ENCODE peak calls at places on chromosomes 3 and 15, in eight cellular contexts. One of them, this sample, is unnamed.

GRCh38 chr3:177569823-177570657 is 372.8 kb upstream of the TBL1XR1 start:
- DNase-seq in H9: no peak
- DNase-seq in body of pancreas: no peak
- DNase-seq in epithelial cell of esophagus: peak; percentile 88
- DNase-seq in brain microvascular endothelial cell: no peak
- DNase-seq in omental fat pad: no peak
- DNase-seq in WERI-Rb-1: no peak
- DNase-seq in mesothelial cell of epicardium: no peak
- DNase-seq in this sample: no peak

GRCh38 chr3:157542711-157543485 is 39.7 kb upstream of the VEPH1 start:
- DNase-seq in H9: peak; percentile 82
- DNase-seq in body of pancreas: peak; percentile 88
- DNase-seq in epithelial cell of esophagus: peak; percentile 50
- DNase-seq in brain microvascular endothelial cell: peak; percentile 55
- DNase-seq in omental fat pad: no peak
- DNase-seq in WERI-Rb-1: peak; percentile 58
- DNase-seq in mesothelial cell of epicardium: peak; percentile 20
- DNase-seq in this sample: peak; percentile 66

GRCh38 chr3:36777424-36778218 is 13.3 kb upstream of the DCLK3 start:
- DNase-seq in H9: no peak
- DNase-seq in body of pancreas: no peak
- DNase-seq in epithelial cell of esophagus: no peak
- DNase-seq in brain microvascular endothelial cell: no peak
- DNase-seq in omental fat pad: no peak
- DNase-seq in WERI-Rb-1: no peak
- DNase-seq in mesothelial cell of epicardium: no peak
- DNase-seq in this sample: no peak

GRCh38 chr15:70379134-70379533 is 281.4 kb upstream of the TLE3 start:
- DNase-seq in H9: peak; percentile 15
- DNase-seq in body of pancreas: no peak
- DNase-seq in epithelial cell of esophagus: no peak
- DNase-seq in brain microvascular endothelial cell: no peak
- DNase-seq in omental fat pad: no peak
- DNase-seq in WERI-Rb-1: no peak
- DNase-seq in mesothelial cell of epicardium: no peak
- DNase-seq in this sample: no peak

GRCh38 chr15:73567022-73567421 is 66.2 kb downstream of the NPTN start:
- DNase-seq in H9: no peak
- DNase-seq in body of pancreas: no peak
- DNase-seq in epithelial cell of esophagus: no peak
- DNase-seq in brain microvascular endothelial cell: no peak
- DNase-seq in omental fat pad: no peak
- DNase-seq in WERI-Rb-1: no peak
- DNase-seq in mesothelial cell of epicardium: no peak
- DNase-seq in this sample: no peak

GRCh38 chr15:31265871-31266711 is 60.5 kb upstream of the KLF13 start:
- DNase-seq in H9: peak; percentile 31
- DNase-seq in body of pancreas: no peak
- DNase-seq in epithelial cell of esophagus: no peak
- DNase-seq in brain microvascular endothelial cell: no peak
- DNase-seq in omental fat pad: peak; percentile 20
- DNase-seq in WERI-Rb-1: peak; percentile 89
- DNase-seq in mesothelial cell of epicardium: no peak
- DNase-seq in this sample: no peak

GRCh38 chr3:139238281-139239030 is 105.4 kb upstream of the MRPS22 start:
- DNase-seq in H9: no peak
- DNase-seq in body of pancreas: no peak
- DNase-seq in epithelial cell of esophagus: no peak
- DNase-seq in brain microvascular endothelial cell: no peak
- DNase-seq in omental fat pad: no peak
- DNase-seq in WERI-Rb-1: no peak
- DNase-seq in mesothelial cell of epicardium: no peak
- DNase-seq in this sample: no peak

GRCh38 chr3:119405315-119405714 is 58.1 kb downstream of the TMEM39A start:
- DNase-seq in H9: no peak
- DNase-seq in body of pancreas: no peak
- DNase-seq in epithelial cell of esophagus: no peak
- DNase-seq in brain microvascular endothelial cell: no peak
- DNase-seq in omental fat pad: no peak
- DNase-seq in WERI-Rb-1: no peak
- DNase-seq in mesothelial cell of epicardium: no peak
- DNase-seq in this sample: no peak

GRCh38 chr3:179376474-179376873 is 29.0 kb downstream of the MFN1 start:
- DNase-seq in H9: no peak
- DNase-seq in body of pancreas: no peak
- DNase-seq in epithelial cell of esophagus: no peak
- DNase-seq in brain microvascular endothelial cell: no peak
- DNase-seq in omental fat pad: no peak
- DNase-seq in WERI-Rb-1: no peak
- DNase-seq in mesothelial cell of epicardium: no peak
- DNase-seq in this sample: no peak

GRCh38 chr3:99966657-99967420 is 147.5 kb downstream of the FILIP1L start:
- DNase-seq in H9: no peak
- DNase-seq in body of pancreas: no peak
- DNase-seq in epithelial cell of esophagus: no peak
- DNase-seq in brain microvascular endothelial cell: no peak
- DNase-seq in omental fat pad: no peak
- DNase-seq in WERI-Rb-1: no peak
- DNase-seq in mesothelial cell of epicardium: no peak
- DNase-seq in this sample: no peak

GRCh38 chr3:192188218-192188835 is 539.0 kb downstream of the FGF12 start:
- DNase-seq in H9: peak; percentile 66
- DNase-seq in body of pancreas: peak; percentile 68
- DNase-seq in epithelial cell of esophagus: peak; percentile 65
- DNase-seq in brain microvascular endothelial cell: peak; percentile 15
- DNase-seq in omental fat pad: peak; percentile 30
- DNase-seq in WERI-Rb-1: peak; percentile 60
- DNase-seq in mesothelial cell of epicardium: peak; percentile 33
- DNase-seq in this sample: peak; percentile 78

GRCh38 chr15:63597033-63597790 is at the start of gene FBXL22:
- DNase-seq in H9: peak; percentile 28
- DNase-seq in body of pancreas: peak; percentile 30
- DNase-seq in epithelial cell of esophagus: no peak
- DNase-seq in brain microvascular endothelial cell: no peak
- DNase-seq in omental fat pad: no peak
- DNase-seq in WERI-Rb-1: no peak
- DNase-seq in mesothelial cell of epicardium: no peak
- DNase-seq in this sample: no peak

GRCh38 chr15:99925661-99926461 is 192.6 kb upstream of the LYSMD4 start:
- DNase-seq in H9: peak; percentile 69
- DNase-seq in body of pancreas: peak; percentile 79
- DNase-seq in epithelial cell of esophagus: peak; percentile 65
- DNase-seq in brain microvascular endothelial cell: no peak
- DNase-seq in omental fat pad: no peak
- DNase-seq in WERI-Rb-1: peak; percentile 22
- DNase-seq in mesothelial cell of epicardium: no peak
- DNase-seq in this sample: no peak

GRCh38 chr15:64634576-64635485 is 140.6 kb downstream of the RBPMS2 start:
- DNase-seq in H9: peak; percentile 81
- DNase-seq in body of pancreas: no peak
- DNase-seq in epithelial cell of esophagus: peak; percentile 32
- DNase-seq in brain microvascular endothelial cell: peak; percentile 52
- DNase-seq in omental fat pad: no peak
- DNase-seq in WERI-Rb-1: no peak
- DNase-seq in mesothelial cell of epicardium: no peak
- DNase-seq in this sample: peak; percentile 40

GRCh38 chr3:13600950-13601691 is 52.2 kb downstream of the FBLN2 start:
- DNase-seq in H9: no peak
- DNase-seq in body of pancreas: no peak
- DNase-seq in epithelial cell of esophagus: peak; percentile 99
- DNase-seq in brain microvascular endothelial cell: peak; percentile 83
- DNase-seq in omental fat pad: no peak
- DNase-seq in WERI-Rb-1: peak; percentile 37
- DNase-seq in mesothelial cell of epicardium: no peak
- DNase-seq in this sample: no peak

GRCh38 chr15:70319466-70319865 is 221.7 kb upstream of the TLE3 start:
- DNase-seq in H9: no peak
- DNase-seq in body of pancreas: no peak
- DNase-seq in epithelial cell of esophagus: no peak
- DNase-seq in brain microvascular endothelial cell: no peak
- DNase-seq in omental fat pad: no peak
- DNase-seq in WERI-Rb-1: no peak
- DNase-seq in mesothelial cell of epicardium: no peak
- DNase-seq in this sample: no peak

GRCh38 chr3:183438749-183439148 is 10.3 kb upstream of the MCF2L2 start:
- DNase-seq in H9: no peak
- DNase-seq in body of pancreas: peak; percentile 51
- DNase-seq in epithelial cell of esophagus: no peak
- DNase-seq in brain microvascular endothelial cell: no peak
- DNase-seq in omental fat pad: no peak
- DNase-seq in WERI-Rb-1: no peak
- DNase-seq in mesothelial cell of epicardium: no peak
- DNase-seq in this sample: no peak

GRCh38 chr3:89098964-89099585 is 8.3 kb upstream of the EPHA3 start:
- DNase-seq in H9: peak; percentile 64
- DNase-seq in body of pancreas: peak; percentile 48
- DNase-seq in epithelial cell of esophagus: peak; percentile 68
- DNase-seq in brain microvascular endothelial cell: peak; percentile 51
- DNase-seq in omental fat pad: no peak
- DNase-seq in WERI-Rb-1: peak; percentile 49
- DNase-seq in mesothelial cell of epicardium: no peak
- DNase-seq in this sample: peak; percentile 65

GRCh38 chr3:161644871-161645636 is 148.4 kb downstream of the OTOL1 start:
- DNase-seq in H9: no peak
- DNase-seq in body of pancreas: no peak
- DNase-seq in epithelial cell of esophagus: no peak
- DNase-seq in brain microvascular endothelial cell: no peak
- DNase-seq in omental fat pad: no peak
- DNase-seq in WERI-Rb-1: no peak
- DNase-seq in mesothelial cell of epicardium: no peak
- DNase-seq in this sample: no peak

GRCh38 chr15:31552482-31553099 is 226.0 kb downstream of the KLF13 start:
- DNase-seq in H9: no peak
- DNase-seq in body of pancreas: no peak
- DNase-seq in epithelial cell of esophagus: no peak
- DNase-seq in brain microvascular endothelial cell: no peak
- DNase-seq in omental fat pad: no peak
- DNase-seq in WERI-Rb-1: no peak
- DNase-seq in mesothelial cell of epicardium: no peak
- DNase-seq in this sample: no peak

GRCh38 chr15:52318729-52319500 is 23.3 kb upstream of the MYO5C start:
- DNase-seq in H9: no peak
- DNase-seq in body of pancreas: peak; percentile 64
- DNase-seq in epithelial cell of esophagus: peak; percentile 73
- DNase-seq in brain microvascular endothelial cell: no peak
- DNase-seq in omental fat pad: no peak
- DNase-seq in WERI-Rb-1: no peak
- DNase-seq in mesothelial cell of epicardium: no peak
- DNase-seq in this sample: no peak

GRCh38 chr3:43765417-43766030 is 74.8 kb downstream of the ABHD5 start:
- DNase-seq in H9: no peak
- DNase-seq in body of pancreas: no peak
- DNase-seq in epithelial cell of esophagus: peak; percentile 57
- DNase-seq in brain microvascular endothelial cell: no peak
- DNase-seq in omental fat pad: no peak
- DNase-seq in WERI-Rb-1: no peak
- DNase-seq in mesothelial cell of epicardium: no peak
- DNase-seq in this sample: no peak

GRCh38 chr3:42031808-42032475 is 59.2 kb upstream of the TRAK1 start:
- DNase-seq in H9: no peak
- DNase-seq in body of pancreas: no peak
- DNase-seq in epithelial cell of esophagus: no peak
- DNase-seq in brain microvascular endothelial cell: no peak
- DNase-seq in omental fat pad: no peak
- DNase-seq in WERI-Rb-1: peak; percentile 67
- DNase-seq in mesothelial cell of epicardium: no peak
- DNase-seq in this sample: no peak
- TF ChIP-seq CTCF in H9: no peak
- TF ChIP-seq CTCF in body of pancreas: no peak
- TF ChIP-seq CTCF in epithelial cell of esophagus: no peak
- TF ChIP-seq CTCF in brain microvascular endothelial cell: no peak
- TF ChIP-seq CTCF in omental fat pad: no peak
- TF ChIP-seq CTCF in WERI-Rb-1: no peak
- TF ChIP-seq CTCF in mesothelial cell of epicardium: no peak
- TF ChIP-seq CTCF in this sample: no peak

GRCh38 chr15:79078003-79078402 is 12.6 kb downstream of the RASGRF1 start:
- DNase-seq in H9: no peak
- DNase-seq in body of pancreas: no peak
- DNase-seq in epithelial cell of esophagus: no peak
- DNase-seq in brain microvascular endothelial cell: no peak
- DNase-seq in omental fat pad: no peak
- DNase-seq in WERI-Rb-1: no peak
- DNase-seq in mesothelial cell of epicardium: no peak
- DNase-seq in this sample: no peak
- TF ChIP-seq CTCF in H9: no peak
- TF ChIP-seq CTCF in body of pancreas: no peak
- TF ChIP-seq CTCF in epithelial cell of esophagus: no peak
- TF ChIP-seq CTCF in brain microvascular endothelial cell: no peak
- TF ChIP-seq CTCF in omental fat pad: no peak
- TF ChIP-seq CTCF in WERI-Rb-1: no peak
- TF ChIP-seq CTCF in mesothelial cell of epicardium: no peak
- TF ChIP-seq CTCF in this sample: no peak

DNA sequence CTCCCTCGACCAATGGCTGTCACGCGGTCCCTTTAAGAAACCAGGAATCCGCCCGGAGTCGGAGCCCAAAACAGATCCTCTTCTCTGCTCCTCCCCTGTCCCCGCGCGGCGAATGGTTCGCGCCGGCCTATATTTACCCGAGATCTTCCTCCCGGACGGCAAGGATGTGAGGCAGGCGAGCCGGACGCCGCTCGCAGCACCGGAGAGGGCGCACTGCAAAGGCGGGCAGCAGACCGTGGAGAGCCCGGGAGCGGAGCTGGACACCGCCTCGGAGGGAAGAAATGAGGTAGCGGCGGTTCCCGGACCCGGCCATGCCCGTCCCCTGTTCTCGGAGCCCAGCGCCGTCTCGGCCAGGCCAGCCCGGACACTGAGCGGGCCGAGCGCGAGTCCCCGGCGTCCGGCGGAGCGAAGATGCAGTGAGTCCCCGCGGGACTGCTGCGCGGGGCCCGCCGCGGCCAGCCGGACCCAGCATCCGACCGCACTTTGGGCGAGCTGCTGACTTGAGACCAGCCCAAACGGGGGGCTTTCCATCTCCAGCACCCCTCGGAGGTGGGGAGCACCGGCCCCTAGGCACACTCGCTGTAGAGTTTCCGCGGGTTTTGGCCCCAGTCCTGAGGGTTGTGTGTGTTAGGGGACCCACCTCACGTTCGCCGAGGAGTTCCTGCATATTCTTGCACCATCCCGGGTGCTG is at the start of gene FAM43A:
- DNase-seq in H9: peak; percentile 90
- DNase-seq in body of pancreas: peak; percentile 76
- DNase-seq in epithelial cell of esophagus: peak; percentile 92
- DNase-seq in brain microvascular endothelial cell: peak; percentile 93
- DNase-seq in omental fat pad: peak; percentile 83
- DNase-seq in WERI-Rb-1: peak; percentile 84
- DNase-seq in mesothelial cell of epicardium: peak; percentile 64
- DNase-seq in this sample: peak; percentile 89
- TF ChIP-seq CTCF in H9: peak; percentile 24
- TF ChIP-seq CTCF in body of pancreas: no peak
- TF ChIP-seq CTCF in epithelial cell of esophagus: no peak
- TF ChIP-seq CTCF in brain microvascular endothelial cell: peak; percentile 43
- TF ChIP-seq CTCF in omental fat pad: no peak
- TF ChIP-seq CTCF in WERI-Rb-1: no peak
- TF ChIP-seq CTCF in mesothelial cell of epicardium: no peak
- TF ChIP-seq CTCF in this sample: no peak

DNA sequence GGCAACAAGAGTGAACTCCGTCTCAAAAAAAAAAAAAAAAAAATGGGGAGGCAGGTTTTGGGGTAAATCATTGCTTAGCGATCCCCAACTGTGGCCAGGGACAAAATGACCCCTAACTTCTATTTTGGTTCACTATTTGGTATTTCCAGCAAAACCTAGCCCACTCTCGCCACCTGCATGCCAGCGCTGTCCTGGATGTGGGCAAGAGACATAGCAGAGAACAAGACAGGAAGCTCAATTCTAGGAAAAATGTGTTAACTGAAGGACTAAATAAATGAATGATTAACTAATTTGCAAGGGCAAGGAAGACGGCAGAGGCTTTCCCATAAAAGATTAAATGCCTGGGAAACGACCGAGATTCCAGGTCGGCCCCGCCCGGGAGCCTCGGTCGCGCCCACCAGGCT is 425 bp downstream of the NICN1 start:
- DNase-seq in H9: no peak
- DNase-seq in body of pancreas: no peak
- DNase-seq in epithelial cell of esophagus: no peak
- DNase-seq in brain microvascular endothelial cell: no peak
- DNase-seq in omental fat pad: no peak
- DNase-seq in WERI-Rb-1: no peak
- DNase-seq in mesothelial cell of epicardium: no peak
- DNase-seq in this sample: no peak
- TF ChIP-seq CTCF in H9: peak; percentile 12
- TF ChIP-seq CTCF in body of pancreas: no peak
- TF ChIP-seq CTCF in epithelial cell of esophagus: no peak
- TF ChIP-seq CTCF in brain microvascular endothelial cell: peak; percentile 25
- TF ChIP-seq CTCF in omental fat pad: no peak
- TF ChIP-seq CTCF in WERI-Rb-1: no peak
- TF ChIP-seq CTCF in mesothelial cell of epicardium: no peak
- TF ChIP-seq CTCF in this sample: no peak

This sample was measured in glutamatergic neuron.